ENCODE peak calls at places on chromosomes 7 and 10, in four cellular contexts. One of them, this sample, is unnamed.

GRCh38 chr7:20952891-20953290 is 166.2 kb upstream of the SP8 start:
- DNase-seq in K562: no peak
- DNase-seq in WTC11: no peak
- DNase-seq in HepG2: no peak
- DNase-seq in this sample: no peak

GRCh38 chr7:2114052-2114451 is 118.7 kb downstream of the MAD1L1 start:
- DNase-seq in K562: no peak
- DNase-seq in WTC11: no peak
- DNase-seq in HepG2: no peak
- DNase-seq in this sample: no peak

GRCh38 chr7:159024280-159024951 is 120.3 kb downstream of the VIPR2 start:
- DNase-seq in K562: no peak
- DNase-seq in WTC11: no peak
- DNase-seq in HepG2: no peak
- DNase-seq in this sample: no peak

GRCh38 chr7:73341877-73342276 is 13.9 kb downstream of the FKBP6 start:
- DNase-seq in K562: peak
- DNase-seq in WTC11: no peak
- DNase-seq in HepG2: peak
- DNase-seq in this sample: peak

GRCh38 chr7:105896407-105896842 is 20.0 kb upstream of the ATXN7L1 start:
- DNase-seq in K562: no peak
- DNase-seq in WTC11: no peak
- DNase-seq in HepG2: no peak
- DNase-seq in this sample: no peak

GRCh38 chr7:74449809-74450397 is 3.8 kb upstream of the GTF2IRD1 start:
- DNase-seq in K562: peak
- DNase-seq in WTC11: peak
- DNase-seq in HepG2: peak
- DNase-seq in this sample: peak

GRCh38 chr10:51129946-51130554 is 55.8 kb downstream of the PRKG1 start:
- DNase-seq in K562: no peak
- DNase-seq in WTC11: no peak
- DNase-seq in HepG2: no peak
- DNase-seq in this sample: no peak

GRCh38 chr7:73622909-73623797 is 1.2 kb downstream of the MLXIPL start:
- DNase-seq in K562: peak
- DNase-seq in WTC11: peak
- DNase-seq in HepG2: peak
- DNase-seq in this sample: no peak

GRCh38 chr7:143216151-143216550 is 5.7 kb upstream of the TAS2R40 start:
- DNase-seq in K562: no peak
- DNase-seq in WTC11: no peak
- DNase-seq in HepG2: no peak
- DNase-seq in this sample: no peak

GRCh38 chr7:75642810-75643486 is 95.8 kb downstream of the HIP1 start:
- DNase-seq in K562: peak
- DNase-seq in WTC11: peak
- DNase-seq in HepG2: peak
- DNase-seq in this sample: peak
- TF ChIP-seq ELF4 in K562: no peak
- TF ChIP-seq ELF4 in WTC11: no peak
- TF ChIP-seq ELF4 in HepG2: no peak
- TF ChIP-seq ELF4 in this sample: no peak

GRCh38 chr7:130950741-130951140 is 216.7 kb upstream of the KLF14 start:
- DNase-seq in K562: no peak
- DNase-seq in WTC11: no peak
- DNase-seq in HepG2: no peak
- DNase-seq in this sample: no peak
- TF ChIP-seq ELF4 in K562: no peak
- TF ChIP-seq ELF4 in WTC11: no peak
- TF ChIP-seq ELF4 in HepG2: no peak
- TF ChIP-seq ELF4 in this sample: no peak

GRCh38 chr10:63825111-63825510 is 303.9 kb downstream of the REEP3 start:
- DNase-seq in K562: no peak
- DNase-seq in WTC11: no peak
- DNase-seq in HepG2: no peak
- DNase-seq in this sample: no peak

GRCh38 chr10:63822496-63822895 is 301.3 kb downstream of the REEP3 start:
- DNase-seq in K562: peak
- DNase-seq in WTC11: no peak
- DNase-seq in HepG2: no peak
- DNase-seq in this sample: no peak

GRCh38 chr10:63825766-63826165 is 304.6 kb downstream of the REEP3 start:
- DNase-seq in K562: no peak
- DNase-seq in WTC11: no peak
- DNase-seq in HepG2: no peak
- DNase-seq in this sample: no peak

DNA sequence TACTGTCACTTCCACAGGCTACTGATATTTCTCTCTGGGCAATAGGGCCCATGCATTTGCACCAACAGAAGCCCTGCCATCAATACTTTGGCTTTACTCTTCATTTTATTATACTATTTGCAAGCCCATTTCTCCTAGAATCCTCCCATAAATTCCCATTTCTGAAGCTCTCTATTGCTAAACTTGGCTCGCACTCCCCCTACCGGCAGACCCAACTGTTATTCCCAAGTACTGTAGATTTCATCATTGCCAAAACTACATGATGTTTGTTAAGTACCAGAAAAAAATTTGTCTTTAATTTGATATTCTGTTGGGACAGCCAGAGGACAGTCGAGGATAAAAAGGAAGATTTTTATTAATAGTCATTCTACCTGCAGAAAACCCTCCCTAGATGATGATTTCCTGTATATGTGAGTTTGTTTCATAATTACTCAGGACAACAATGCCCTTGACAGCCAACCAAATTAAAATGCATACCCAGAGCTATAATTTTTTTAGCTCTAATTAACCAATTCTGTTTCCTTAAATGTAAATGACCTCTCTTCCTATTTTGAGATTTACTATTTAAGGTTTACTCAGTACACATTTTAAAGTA is 298.6 kb downstream of the REEP3 start:
- DNase-seq in K562: peak
- DNase-seq in WTC11: peak
- DNase-seq in HepG2: peak
- DNase-seq in this sample: peak
- TF ChIP-seq ELF4 in K562: no peak
- TF ChIP-seq ELF4 in WTC11: no peak
- TF ChIP-seq ELF4 in HepG2: no peak
- TF ChIP-seq ELF4 in this sample: no peak

DNA sequence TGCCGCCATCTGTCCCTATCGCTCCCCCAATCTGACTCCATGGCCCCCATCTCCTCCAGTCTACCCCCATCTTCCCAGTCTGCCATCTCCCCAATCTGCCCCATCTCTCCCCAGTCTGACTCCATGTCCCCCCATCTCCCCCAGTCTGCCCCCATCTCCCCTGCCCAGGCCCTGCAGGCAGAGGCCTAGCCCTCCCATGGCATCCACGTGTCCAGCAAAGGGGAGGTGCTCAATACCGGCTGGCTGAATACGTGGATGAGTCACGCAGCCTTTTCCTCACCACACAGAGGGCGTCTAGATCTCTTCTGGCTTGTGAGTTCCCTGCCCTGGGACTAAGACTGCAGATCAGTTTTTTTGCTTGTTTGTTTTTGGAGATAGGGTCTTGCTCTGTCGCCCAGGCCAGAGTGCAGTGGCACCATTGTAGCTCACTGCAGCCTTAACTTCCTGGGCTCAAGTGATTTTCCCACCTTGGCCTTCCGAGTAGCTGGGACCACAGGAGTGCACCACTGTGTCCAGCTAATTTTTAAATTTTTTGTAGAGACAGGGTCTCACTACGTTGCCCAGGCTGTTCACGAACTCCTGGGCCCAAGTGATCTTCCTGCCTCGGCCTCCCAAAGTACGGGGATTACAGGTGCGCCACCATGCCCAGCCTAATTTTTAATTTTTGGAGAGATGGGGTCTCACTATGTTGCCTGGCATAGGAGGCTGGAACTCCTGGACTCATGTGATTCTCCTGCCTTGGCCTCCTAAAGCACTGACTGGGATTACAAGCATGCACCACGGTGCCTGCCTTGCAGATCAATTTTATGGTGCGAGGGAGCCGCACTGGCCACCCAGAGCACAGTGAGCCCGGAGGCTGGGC is 15.3 kb upstream of the GPR146 start:
- DNase-seq in K562: peak
- DNase-seq in WTC11: no peak
- DNase-seq in HepG2: peak
- DNase-seq in this sample: peak
- TF ChIP-seq ELF4 in K562: peak
- TF ChIP-seq ELF4 in WTC11: no peak
- TF ChIP-seq ELF4 in HepG2: no peak
- TF ChIP-seq ELF4 in this sample: no peak

GRCh38 chr7:141073641-141074161 is at the start of gene TMEM178B:
- DNase-seq in K562: no peak
- DNase-seq in WTC11: no peak
- DNase-seq in HepG2: no peak
- DNase-seq in this sample: peak

GRCh38 chr7:141073173-141073640 is 657 bp upstream of the TMEM178B start:
- DNase-seq in K562: no peak
- DNase-seq in WTC11: peak
- DNase-seq in HepG2: peak
- DNase-seq in this sample: peak

GRCh38 chr7:141074997-141075396 is 1.1 kb downstream of the TMEM178B start:
- DNase-seq in K562: no peak
- DNase-seq in WTC11: no peak
- DNase-seq in HepG2: no peak
- DNase-seq in this sample: no peak

GRCh38 chr7:141072548-141073172 is 1.2 kb upstream of the TMEM178B start:
- DNase-seq in K562: no peak
- DNase-seq in WTC11: peak
- DNase-seq in HepG2: no peak
- DNase-seq in this sample: peak

DNA sequence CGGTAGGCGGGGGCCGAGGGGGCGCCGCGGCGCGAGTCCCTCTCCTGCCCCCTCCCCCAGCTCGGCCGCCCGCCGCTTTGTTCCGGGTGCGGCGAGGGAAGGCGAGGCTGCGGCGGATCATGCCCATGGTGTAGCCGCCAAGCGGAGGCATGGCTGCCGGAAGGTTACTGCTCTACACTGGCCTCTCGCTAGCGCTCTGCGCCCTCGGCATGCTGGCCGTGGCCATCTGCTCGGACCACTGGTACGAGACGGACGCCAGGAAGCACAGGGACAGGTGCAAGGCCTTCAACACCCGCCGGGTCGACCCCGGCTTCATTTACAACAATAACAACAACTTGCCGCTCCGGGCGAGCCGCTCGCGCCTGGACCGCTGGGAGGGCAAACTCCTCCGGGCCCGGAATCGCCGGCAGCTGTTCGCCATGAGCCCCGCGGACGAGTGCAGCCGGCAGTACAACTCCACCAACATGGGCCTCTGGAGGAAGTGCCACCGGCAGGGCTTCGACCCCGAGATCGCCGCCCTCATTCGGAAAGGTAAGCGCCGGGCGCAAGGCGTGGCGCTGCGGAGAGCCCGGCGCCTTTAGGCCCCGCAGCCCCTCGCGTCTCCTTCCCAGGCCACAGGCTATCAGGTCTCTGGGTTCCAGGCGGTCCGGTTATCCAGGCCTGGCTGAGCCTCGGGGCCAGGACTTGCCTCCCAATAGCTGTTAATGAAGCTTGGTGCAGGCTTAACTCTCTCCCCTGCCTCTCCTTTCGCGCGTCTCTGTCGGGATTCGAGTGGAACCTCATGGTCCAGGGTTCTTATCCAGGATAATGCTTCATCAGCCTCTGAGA is 512 bp downstream of the TMEM178B start:
- DNase-seq in K562: no peak
- DNase-seq in WTC11: peak
- DNase-seq in HepG2: no peak
- DNase-seq in this sample: peak
- TF ChIP-seq ELF4 in K562: no peak
- TF ChIP-seq ELF4 in WTC11: no peak
- TF ChIP-seq ELF4 in HepG2: no peak
- TF ChIP-seq ELF4 in this sample: no peak

DNA sequence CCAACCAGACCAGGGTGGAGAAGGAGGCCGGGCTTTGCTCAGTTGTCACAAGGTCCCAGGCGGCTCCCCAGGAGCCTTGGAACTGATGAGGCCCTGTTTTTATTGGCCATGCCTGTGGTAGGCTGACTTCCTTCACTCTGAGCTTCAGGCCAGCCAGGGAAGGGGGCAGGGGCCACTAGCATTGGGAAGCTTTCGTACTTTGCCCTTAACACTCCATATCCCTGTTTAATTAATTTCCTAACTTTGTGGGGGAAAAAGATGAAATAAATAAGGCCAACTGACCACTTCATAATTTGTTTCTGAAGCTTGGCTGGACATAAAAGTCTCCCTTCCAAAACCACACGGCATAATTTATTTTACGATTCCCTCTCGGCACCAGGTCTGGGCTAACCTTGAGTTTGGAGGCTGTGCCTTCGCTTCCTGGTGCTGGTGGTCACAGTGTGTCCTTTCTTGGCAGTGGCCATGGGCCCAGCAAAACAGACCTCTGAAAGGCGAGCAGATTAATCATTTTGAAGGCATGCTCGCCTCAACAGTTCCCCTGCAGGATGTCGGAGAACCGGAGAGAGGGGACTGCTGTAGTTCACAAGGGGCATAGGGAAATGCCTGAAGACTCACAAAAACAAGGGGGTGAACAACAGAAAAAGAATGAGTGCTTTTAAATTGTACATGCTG is 965.9 kb downstream of the LRMDA start:
- DNase-seq in K562: no peak
- DNase-seq in WTC11: no peak
- DNase-seq in HepG2: no peak
- DNase-seq in this sample: no peak
- TF ChIP-seq ELF4 in K562: no peak
- TF ChIP-seq ELF4 in WTC11: no peak
- TF ChIP-seq ELF4 in HepG2: no peak
- TF ChIP-seq ELF4 in this sample: no peak